ENCODE peak calls at places on chromosomes 13 and 19, in eight cellular contexts. One of them, this sample, is unnamed.

GRCh38 chr19:54388001-54388802 is 23.5 kb upstream of the LAIR1 start:
- DNase-seq in mammary epithelial cell: no peak
- DNase-seq in CD8-positive, alpha-beta memory T cell: peak; percentile 35
- DNase-seq in colonic mucosa: peak; percentile 22
- DNase-seq in thoracic aorta: no peak
- DNase-seq in tibial artery: peak; percentile 26
- DNase-seq in right lobe of liver: no peak
- DNase-seq in adrenal gland: peak; percentile 33
- DNase-seq in this sample: peak; percentile 85

GRCh38 chr13:46183018-46183940 is 1.3 kb upstream of the LCP1 start:
- DNase-seq in mammary epithelial cell: no peak
- DNase-seq in CD8-positive, alpha-beta memory T cell: no peak
- DNase-seq in colonic mucosa: no peak
- DNase-seq in thoracic aorta: no peak
- DNase-seq in tibial artery: no peak
- DNase-seq in right lobe of liver: no peak
- DNase-seq in adrenal gland: no peak
- DNase-seq in this sample: peak; percentile 80

GRCh38 chr13:36559388-36559787 is 114.4 kb upstream of the SERTM1 start:
- DNase-seq in mammary epithelial cell: no peak
- DNase-seq in CD8-positive, alpha-beta memory T cell: no peak
- DNase-seq in colonic mucosa: no peak
- DNase-seq in thoracic aorta: no peak
- DNase-seq in tibial artery: no peak
- DNase-seq in right lobe of liver: no peak
- DNase-seq in adrenal gland: no peak
- DNase-seq in this sample: no peak

GRCh38 chr13:62931901-62932883 is 1516.5 kb upstream of the PCDH20 start:
- DNase-seq in mammary epithelial cell: no peak
- DNase-seq in CD8-positive, alpha-beta memory T cell: no peak
- DNase-seq in colonic mucosa: no peak
- DNase-seq in thoracic aorta: no peak
- DNase-seq in tibial artery: no peak
- DNase-seq in right lobe of liver: no peak
- DNase-seq in adrenal gland: no peak
- DNase-seq in this sample: no peak

GRCh38 chr19:27777242-27777641 is 1435.7 kb downstream of the UQCRFS1 start:
- DNase-seq in mammary epithelial cell: no peak
- DNase-seq in CD8-positive, alpha-beta memory T cell: no peak
- DNase-seq in colonic mucosa: no peak
- DNase-seq in thoracic aorta: no peak
- DNase-seq in tibial artery: no peak
- DNase-seq in right lobe of liver: no peak
- DNase-seq in adrenal gland: no peak
- DNase-seq in this sample: no peak

GRCh38 chr13:65911546-65912193 is 1318.5 kb downstream of the PCDH9 start:
- DNase-seq in mammary epithelial cell: no peak
- DNase-seq in CD8-positive, alpha-beta memory T cell: no peak
- DNase-seq in colonic mucosa: no peak
- DNase-seq in thoracic aorta: no peak
- DNase-seq in tibial artery: no peak
- DNase-seq in right lobe of liver: no peak
- DNase-seq in adrenal gland: no peak
- DNase-seq in this sample: no peak

GRCh38 chr13:108346376-108346775 is 76.9 kb downstream of the TNFSF13B start:
- DNase-seq in mammary epithelial cell: no peak
- DNase-seq in CD8-positive, alpha-beta memory T cell: no peak
- DNase-seq in colonic mucosa: no peak
- DNase-seq in thoracic aorta: no peak
- DNase-seq in tibial artery: no peak
- DNase-seq in right lobe of liver: no peak
- DNase-seq in adrenal gland: no peak
- DNase-seq in this sample: no peak

GRCh38 chr13:82698383-82698782 is 1183.9 kb downstream of the SLITRK1 start:
- DNase-seq in mammary epithelial cell: peak; percentile 39
- DNase-seq in CD8-positive, alpha-beta memory T cell: no peak
- DNase-seq in colonic mucosa: no peak
- DNase-seq in thoracic aorta: no peak
- DNase-seq in tibial artery: no peak
- DNase-seq in right lobe of liver: no peak
- DNase-seq in adrenal gland: no peak
- DNase-seq in this sample: no peak

GRCh38 chr19:16106121-16106520 is 5.6 kb upstream of the RAB8A start:
- DNase-seq in mammary epithelial cell: peak; percentile 82
- DNase-seq in CD8-positive, alpha-beta memory T cell: no peak
- DNase-seq in colonic mucosa: peak; percentile 38
- DNase-seq in thoracic aorta: no peak
- DNase-seq in tibial artery: no peak
- DNase-seq in right lobe of liver: no peak
- DNase-seq in adrenal gland: no peak
- DNase-seq in this sample: no peak

GRCh38 chr13:42086582-42086981 is 38.1 kb downstream of the DGKH start:
- DNase-seq in mammary epithelial cell: no peak
- DNase-seq in CD8-positive, alpha-beta memory T cell: no peak
- DNase-seq in colonic mucosa: no peak
- DNase-seq in thoracic aorta: no peak
- DNase-seq in tibial artery: no peak
- DNase-seq in right lobe of liver: no peak
- DNase-seq in adrenal gland: no peak
- DNase-seq in this sample: no peak

GRCh38 chr19:4738734-4739133 is 15.1 kb upstream of the DPP9 start:
- DNase-seq in mammary epithelial cell: no peak
- DNase-seq in CD8-positive, alpha-beta memory T cell: no peak
- DNase-seq in colonic mucosa: no peak
- DNase-seq in thoracic aorta: no peak
- DNase-seq in tibial artery: no peak
- DNase-seq in right lobe of liver: no peak
- DNase-seq in adrenal gland: peak; percentile 50
- DNase-seq in this sample: no peak

GRCh38 chr13:112859817-112860190 is 109.2 kb upstream of the MCF2L start:
- DNase-seq in mammary epithelial cell: no peak
- DNase-seq in CD8-positive, alpha-beta memory T cell: no peak
- DNase-seq in colonic mucosa: no peak
- DNase-seq in thoracic aorta: no peak
- DNase-seq in tibial artery: no peak
- DNase-seq in right lobe of liver: no peak
- DNase-seq in adrenal gland: peak; percentile 89
- DNase-seq in this sample: peak; percentile 76

GRCh38 chr19:12868540-12869112 is 12.6 kb downstream of the DNASE2 start:
- DNase-seq in mammary epithelial cell: no peak
- DNase-seq in CD8-positive, alpha-beta memory T cell: no peak
- DNase-seq in colonic mucosa: no peak
- DNase-seq in thoracic aorta: no peak
- DNase-seq in tibial artery: no peak
- DNase-seq in right lobe of liver: no peak
- DNase-seq in adrenal gland: no peak
- DNase-seq in this sample: no peak

GRCh38 chr13:77343841-77344240 is 16.9 kb upstream of the MYCBP2 start:
- DNase-seq in mammary epithelial cell: no peak
- DNase-seq in CD8-positive, alpha-beta memory T cell: no peak
- DNase-seq in colonic mucosa: no peak
- DNase-seq in thoracic aorta: no peak
- DNase-seq in tibial artery: no peak
- DNase-seq in right lobe of liver: no peak
- DNase-seq in adrenal gland: no peak
- DNase-seq in this sample: no peak

GRCh38 chr13:97043302-97043701 is 49.0 kb upstream of the OXGR1 start:
- DNase-seq in mammary epithelial cell: peak; percentile 11
- DNase-seq in CD8-positive, alpha-beta memory T cell: no peak
- DNase-seq in colonic mucosa: no peak
- DNase-seq in thoracic aorta: no peak
- DNase-seq in tibial artery: no peak
- DNase-seq in right lobe of liver: no peak
- DNase-seq in adrenal gland: no peak
- DNase-seq in this sample: no peak

GRCh38 chr13:60620611-60621395 is 223.8 kb downstream of the TDRD3 start:
- DNase-seq in mammary epithelial cell: no peak
- DNase-seq in CD8-positive, alpha-beta memory T cell: no peak
- DNase-seq in colonic mucosa: no peak
- DNase-seq in thoracic aorta: no peak
- DNase-seq in tibial artery: no peak
- DNase-seq in right lobe of liver: no peak
- DNase-seq in adrenal gland: no peak
- DNase-seq in this sample: no peak

GRCh38 chr13:29702912-29703351 is 107.4 kb upstream of the SLC7A1 start:
- DNase-seq in mammary epithelial cell: peak; percentile 90
- DNase-seq in CD8-positive, alpha-beta memory T cell: no peak
- DNase-seq in colonic mucosa: no peak
- DNase-seq in thoracic aorta: no peak
- DNase-seq in tibial artery: peak; percentile 44
- DNase-seq in right lobe of liver: peak; percentile 44
- DNase-seq in adrenal gland: peak; percentile 4
- DNase-seq in this sample: no peak

GRCh38 chr19:34962281-34962944 is 1.6 kb downstream of the ZNF792 start:
- DNase-seq in mammary epithelial cell: no peak
- DNase-seq in CD8-positive, alpha-beta memory T cell: no peak
- DNase-seq in colonic mucosa: peak; percentile 54
- DNase-seq in thoracic aorta: no peak
- DNase-seq in tibial artery: no peak
- DNase-seq in right lobe of liver: no peak
- DNase-seq in adrenal gland: no peak
- DNase-seq in this sample: no peak

GRCh38 chr19:34959021-34959420 is 5.0 kb downstream of the ZNF792 start:
- DNase-seq in mammary epithelial cell: no peak
- DNase-seq in CD8-positive, alpha-beta memory T cell: no peak
- DNase-seq in colonic mucosa: no peak
- DNase-seq in thoracic aorta: no peak
- DNase-seq in tibial artery: no peak
- DNase-seq in right lobe of liver: no peak
- DNase-seq in adrenal gland: no peak
- DNase-seq in this sample: no peak

GRCh38 chr19:34961775-34962174 is 2.3 kb downstream of the ZNF792 start:
- DNase-seq in mammary epithelial cell: no peak
- DNase-seq in CD8-positive, alpha-beta memory T cell: no peak
- DNase-seq in colonic mucosa: no peak
- DNase-seq in thoracic aorta: no peak
- DNase-seq in tibial artery: no peak
- DNase-seq in right lobe of liver: no peak
- DNase-seq in adrenal gland: no peak
- DNase-seq in this sample: no peak

GRCh38 chr19:34960940-34961679 is 2.9 kb downstream of the ZNF792 start:
- DNase-seq in mammary epithelial cell: no peak
- DNase-seq in CD8-positive, alpha-beta memory T cell: no peak
- DNase-seq in colonic mucosa: no peak
- DNase-seq in thoracic aorta: no peak
- DNase-seq in tibial artery: no peak
- DNase-seq in right lobe of liver: no peak
- DNase-seq in adrenal gland: no peak
- DNase-seq in this sample: peak; percentile 52

GRCh38 chr19:34960103-34960805 is 3.8 kb downstream of the ZNF792 start:
- DNase-seq in mammary epithelial cell: peak; percentile 17
- DNase-seq in CD8-positive, alpha-beta memory T cell: no peak
- DNase-seq in colonic mucosa: no peak
- DNase-seq in thoracic aorta: no peak
- DNase-seq in tibial artery: no peak
- DNase-seq in right lobe of liver: no peak
- DNase-seq in adrenal gland: no peak
- DNase-seq in this sample: peak; percentile 53
- H3K9me3 ChIP-seq in mammary epithelial cell: peaks cover 48% of the 10 kb centered on the region
- H3K9me3 ChIP-seq in CD8-positive, alpha-beta memory T cell: peaks cover 76% of the 10 kb centered on the region
- H3K9me3 ChIP-seq in colonic mucosa: peaks cover 20% of the 10 kb centered on the region
- H3K9me3 ChIP-seq in thoracic aorta: peaks cover 53% of the 10 kb centered on the region
- H3K9me3 ChIP-seq in tibial artery: peaks cover 61% of the 10 kb centered on the region
- H3K9me3 ChIP-seq in right lobe of liver: no peaks in the 10 kb centered on the region
- H3K9me3 ChIP-seq in adrenal gland: no peaks in the 10 kb centered on the region
- H3K9me3 ChIP-seq in this sample: peaks cover 70% of the 10 kb centered on the region

DNA sequence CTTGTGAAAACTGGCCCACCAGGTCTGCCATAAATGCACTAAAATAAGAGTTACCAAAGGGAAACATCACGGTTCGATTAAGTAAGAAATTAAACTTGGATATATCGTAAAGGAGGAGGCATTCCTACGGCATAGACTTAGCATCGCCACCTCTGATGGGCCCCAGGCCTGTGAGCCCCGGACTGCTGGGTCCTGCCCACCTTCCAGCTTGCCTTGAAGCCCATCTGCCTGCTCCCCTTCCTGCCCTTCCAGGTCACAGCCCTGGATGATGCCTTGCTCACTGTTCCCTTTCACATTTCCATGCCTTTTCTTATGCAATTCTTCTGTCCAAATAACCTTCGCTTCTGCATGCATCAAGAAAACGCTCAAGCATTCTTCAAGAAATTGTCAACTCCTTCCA is 91.3 kb downstream of the DOCK9 start:
- DNase-seq in mammary epithelial cell: no peak
- DNase-seq in CD8-positive, alpha-beta memory T cell: no peak
- DNase-seq in colonic mucosa: no peak
- DNase-seq in thoracic aorta: no peak
- DNase-seq in tibial artery: no peak
- DNase-seq in right lobe of liver: no peak
- DNase-seq in adrenal gland: no peak
- DNase-seq in this sample: no peak
- H3K9me3 ChIP-seq in mammary epithelial cell: no peaks in the 10 kb centered on the region
- H3K9me3 ChIP-seq in CD8-positive, alpha-beta memory T cell: no peaks in the 10 kb centered on the region
- H3K9me3 ChIP-seq in colonic mucosa: no peaks in the 10 kb centered on the region
- H3K9me3 ChIP-seq in thoracic aorta: no peaks in the 10 kb centered on the region
- H3K9me3 ChIP-seq in tibial artery: no peaks in the 10 kb centered on the region
- H3K9me3 ChIP-seq in right lobe of liver: no peaks in the 10 kb centered on the region
- H3K9me3 ChIP-seq in adrenal gland: no peaks in the 10 kb centered on the region
- H3K9me3 ChIP-seq in this sample: no peaks in the 10 kb centered on the region

DNA sequence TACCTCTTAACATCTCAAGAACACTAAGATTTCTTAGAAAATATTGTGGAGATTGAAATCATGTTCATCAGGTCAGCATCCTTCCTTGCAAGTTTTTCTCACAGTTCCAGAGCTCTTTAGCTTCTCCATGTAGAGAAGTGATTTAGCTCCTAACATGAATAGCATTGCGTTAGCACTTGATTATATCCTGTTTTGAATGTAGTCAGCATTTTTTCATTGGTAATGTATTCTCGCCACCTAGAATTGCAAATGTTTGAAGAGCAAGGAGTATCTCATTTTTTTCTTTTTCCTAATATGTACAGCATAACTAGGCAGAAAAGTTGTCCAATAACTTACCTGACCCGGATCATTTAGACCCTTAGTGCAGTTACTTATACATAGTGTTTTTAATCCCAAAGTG is 6.6 kb downstream of the ZNF470 start:
- DNase-seq in mammary epithelial cell: no peak
- DNase-seq in CD8-positive, alpha-beta memory T cell: no peak
- DNase-seq in colonic mucosa: no peak
- DNase-seq in thoracic aorta: no peak
- DNase-seq in tibial artery: no peak
- DNase-seq in right lobe of liver: no peak
- DNase-seq in adrenal gland: no peak
- DNase-seq in this sample: no peak
- H3K9me3 ChIP-seq in mammary epithelial cell: peaks cover 64% of the 10 kb centered on the region
- H3K9me3 ChIP-seq in CD8-positive, alpha-beta memory T cell: peaks cover 58% of the 10 kb centered on the region
- H3K9me3 ChIP-seq in colonic mucosa: peaks cover 26% of the 10 kb centered on the region
- H3K9me3 ChIP-seq in thoracic aorta: peaks cover 96% of the 10 kb centered on the region
- H3K9me3 ChIP-seq in tibial artery: peaks cover 98% of the 10 kb centered on the region
- H3K9me3 ChIP-seq in right lobe of liver: no peaks in the 10 kb centered on the region
- H3K9me3 ChIP-seq in adrenal gland: no peaks in the 10 kb centered on the region
- H3K9me3 ChIP-seq in this sample: peaks cover 69% of the 10 kb centered on the region

DNA sequence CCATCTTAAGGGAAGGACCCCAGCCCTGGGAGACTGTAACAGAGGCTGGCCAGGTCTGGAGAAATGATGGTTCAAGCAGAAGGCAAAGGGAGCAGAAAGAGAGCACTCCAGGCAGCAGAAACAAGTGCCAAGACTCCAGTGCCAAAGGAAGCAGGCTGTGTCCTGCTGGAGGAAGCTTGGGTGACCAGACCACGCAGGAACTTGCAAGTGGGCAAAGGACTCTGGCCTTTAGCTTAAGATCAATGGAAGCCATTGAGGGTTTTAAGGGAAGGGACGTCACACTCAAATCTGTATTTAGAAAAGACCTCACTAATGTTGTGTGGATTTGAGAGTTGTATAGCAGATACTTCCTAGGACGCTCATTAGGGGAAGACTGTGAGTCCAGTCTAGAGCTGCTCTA is 95.5 kb downstream of the MIPEP start:
- DNase-seq in mammary epithelial cell: no peak
- DNase-seq in CD8-positive, alpha-beta memory T cell: no peak
- DNase-seq in colonic mucosa: no peak
- DNase-seq in thoracic aorta: no peak
- DNase-seq in tibial artery: no peak
- DNase-seq in right lobe of liver: no peak
- DNase-seq in adrenal gland: no peak
- DNase-seq in this sample: no peak
- H3K9me3 ChIP-seq in mammary epithelial cell: no peaks in the 10 kb centered on the region
- H3K9me3 ChIP-seq in CD8-positive, alpha-beta memory T cell: no peaks in the 10 kb centered on the region
- H3K9me3 ChIP-seq in colonic mucosa: no peaks in the 10 kb centered on the region
- H3K9me3 ChIP-seq in thoracic aorta: no peaks in the 10 kb centered on the region
- H3K9me3 ChIP-seq in tibial artery: no peaks in the 10 kb centered on the region
- H3K9me3 ChIP-seq in right lobe of liver: no peaks in the 10 kb centered on the region
- H3K9me3 ChIP-seq in adrenal gland: no peaks in the 10 kb centered on the region
- H3K9me3 ChIP-seq in this sample: no peaks in the 10 kb centered on the region